ENCODE peak calls at places on chromosome 13, in four cellular contexts. Z is glutamatergic neuron; H is stimulated activated CD8-positive, alpha-beta memory T cell treated with anti-CD3 and anti-CD28 coated beads, Interleukin-4, amount 100 ng/mL, for 1 hour; B is neural crest cell. F is an unnamed sample.
A peak's percentile ranks its signal among the peaks of the same experiment; 100 is the strongest.

GRCh38 chr13:27170221-27170520 is 1.4 kb downstream of the USP12 start:
- DNase-seq in Z (no peak), H (no peak), B (no peak), F (no peak)

GRCh38 chr13:49791214-49791752 is 1.2 kb downstream of the KPNA3 start:
- DNase-seq in Z (no peak), H (no peak), B (no peak), F (peak; percentile 32)

GRCh38 chr13:44437356-44438233 is 64.0 kb downstream of the SERP2 start:
- DNase-seq in Z (no peak), H (no peak), B (no peak), F (peak; percentile 43)

GRCh38 chr13:112229992-112230872 is 145.9 kb upstream of the SPACA7 start:
- DNase-seq in Z (no peak), H (no peak), B (no peak), F (no peak)

GRCh38 chr13:110137677-110138008 is 169.3 kb downstream of the COL4A1 start:
- DNase-seq in Z (no peak), H (no peak), B (no peak), F (peak; percentile 59)

GRCh38 chr13:111658150-111659100 is 338.0 kb downstream of the TEX29 start:
- DNase-seq in Z (peak; percentile 74), H (no peak), B (peak; percentile 47), F (no peak)

GRCh38 chr13:47545206-47545605 is 455.9 kb downstream of the SUCLA2 start:
- DNase-seq in Z (no peak), H (no peak), B (no peak), F (no peak)

GRCh38 chr13:40130871-40131636 is 475.6 kb downstream of the COG6 start:
- DNase-seq in Z (no peak), H (no peak), B (no peak), F (peak; percentile 98)

GRCh38 chr13:32504263-32504662 is 34.3 kb downstream of the N4BP2L2 start:
- DNase-seq in Z (no peak), H (no peak), B (no peak), F (no peak)

GRCh38 chr13:104553156-104553555 is 1486.9 kb upstream of the SLC10A2 start:
- DNase-seq in Z (no peak), H (no peak), B (no peak), F (no peak)

GRCh38 chr13:73702419-73703071 is 431.7 kb downstream of the KLF12 start:
- DNase-seq in Z (no peak), H (no peak), B (no peak), F (no peak)

GRCh38 chr13:36998624-36999041 is 507 bp downstream of the ALG5 start:
- DNase-seq in Z (peak; percentile 54), H (peak; percentile 1), B (peak; percentile 22), F (peak; percentile 31)

GRCh38 chr13:75319244-75319643 is 162.7 kb downstream of the TBC1D4 start:
- DNase-seq in Z (no peak), H (no peak), B (no peak), F (no peak)

GRCh38 chr13:102012299-102013293 is 389.3 kb downstream of the FGF14 start:
- DNase-seq in Z (no peak), H (no peak), B (no peak), F (no peak)

GRCh38 chr13:27921421-27921960 is 1.7 kb downstream of the PDX1 start:
- DNase-seq in Z (peak; percentile 26), H (no peak), B (no peak), F (no peak)

GRCh38 chr13:31050486-31051400 is 111.0 kb downstream of the HSPH1 start:
- DNase-seq in Z (no peak), H (no peak), B (no peak), F (no peak)

GRCh38 chr13:80945328-80945727 is 604.4 kb upstream of the SPRY2 start:
- DNase-seq in Z (peak; percentile 37), H (no peak), B (peak; percentile 50), F (peak; percentile 14)